ENCODE peak calls at places on chromosomes 4 and X, in four cellular contexts. U is IMR-90, Y is H9, F is mesenchymal stem cell. B is an unnamed sample. For H3K9me3, the result is how much of the 10 kb centered on the place peaks cover.

GRCh38 chrX:889966-890651 is 259.5 kb downstream of the SHOX start:
- DNase-seq in F (no peak), Y (no peak), U (no peak), B (no peak)

GRCh38 chr4:3745886-3746656 is 20.1 kb upstream of the ADRA2C start:
- DNase-seq in U (no peak), Y (no peak), F (no peak), B (no peak)

GRCh38 chr4:174794706-174795105 is 34.3 kb downstream of the GLRA3 start:
- DNase-seq in Y (no peak), F (no peak), U (no peak), B (no peak)

GRCh38 chr4:146916479-146917076 is 29.1 kb downstream of the TTC29 start:
- DNase-seq in U (peak), Y (no peak), F (peak), B (peak)

GRCh38 chr4:145066063-145066501 is 31.9 kb downstream of the ANAPC10 start:
- DNase-seq in F (peak), U (no peak), Y (no peak), B (peak)

GRCh38 chr4:167606551-167606950 is 372.3 kb upstream of the SPOCK3 start:
- DNase-seq in Y (no peak), F (no peak), U (no peak), B (no peak)

GRCh38 chr4:61543976-61544375 is 343.9 kb downstream of the ADGRL3 start:
- DNase-seq in Y (no peak), F (no peak), U (no peak), B (no peak)

GRCh38 chrX:10171291-10171690 is 14.5 kb downstream of the CLCN4 start:
- DNase-seq in F (no peak), U (no peak), Y (no peak), B (no peak)

GRCh38 chr4:144295286-144295995 is 154.9 kb upstream of the GYPA start:
- DNase-seq in U (peak), Y (no peak), F (no peak), B (no peak)

GRCh38 chr4:2742081-2742822 is 13.9 kb downstream of the TNIP2 start:
- DNase-seq in Y (no peak), F (no peak), U (no peak), B (no peak)

GRCh38 chr4:57726154-57726553 is 616.0 kb upstream of the IGFBP7 start:
- DNase-seq in F (no peak), Y (no peak), U (no peak), B (no peak)

GRCh38 chr4:184599492-184600135 is 49.6 kb downstream of the CASP3 start:
- DNase-seq in Y (no peak), F (peak), U (peak), B (no peak)

GRCh38 chr4:105369988-105370387 is 103.9 kb downstream of the PPA2 start:
- DNase-seq in F (no peak), U (peak), Y (no peak), B (no peak)

GRCh38 chr4:160373911-160374310 is 1271.0 kb downstream of the RAPGEF2 start:
- DNase-seq in U (no peak), Y (no peak), F (no peak), B (no peak)

GRCh38 chrX:9882669-9883446 is 84.3 kb upstream of the CLDN34 start:
- DNase-seq in F (peak), U (peak), Y (no peak), B (no peak)

GRCh38 chr4:86487738-86488137 is 106.4 kb upstream of the PTPN13 start:
- DNase-seq in Y (no peak), F (no peak), U (no peak), B (no peak)

GRCh38 chrX:129652565-129653169 is 2.1 kb downstream of the APLN start:
- DNase-seq in F (no peak), U (no peak), Y (peak), B (no peak)

GRCh38 chr4:138438608-138439007 is 196.5 kb upstream of the SLC7A11 start:
- DNase-seq in Y (no peak), U (peak), F (no peak), B (no peak)

GRCh38 chr4:123977623-123978022 is 581.0 kb downstream of the SPRY1 start:
- DNase-seq in U (peak), Y (no peak), F (peak), B (no peak)

GRCh38 chrX:23008431-23009099 is 8.8 kb downstream of the DDX53 start:
- DNase-seq in F (peak), U (peak), Y (no peak), B (no peak)

GRCh38 chrX:131747173-131747572 is 203.3 kb downstream of the OR13H1 start:
- DNase-seq in Y (no peak), U (peak), F (no peak), B (no peak)

GRCh38 chr4:168674869-168675268 is 178.0 kb downstream of the PALLD start:
- DNase-seq in U (peak), F (peak), Y (no peak), B (no peak)

GRCh38 chr4:40875507-40876150 is 125.9 kb downstream of the NSUN7 start:
- DNase-seq in U (no peak), Y (no peak), F (no peak), B (no peak)

GRCh38 chr4:159232465-159233106 is 129.7 kb downstream of the RAPGEF2 start:
- DNase-seq in Y (no peak), U (no peak), F (no peak), B (no peak)

GRCh38 chr4:3765271-3766206 is 646 bp upstream of the ADRA2C start:
- DNase-seq in Y (peak), U (peak), F (peak), B (peak)

GRCh38 chr4:122003335-122003734 is 51.5 kb upstream of the TRPC3 start:
- DNase-seq in F (no peak), U (no peak), Y (peak), B (peak)

GRCh38 chrX:103918584-103919335 is 43.7 kb upstream of the TMSB15B start:
- DNase-seq in U (peak), Y (peak), F (peak), B (peak)

GRCh38 chrX:10534611-10535010 is 85.8 kb downstream of the MID1 start:
- DNase-seq in Y (no peak), U (no peak), F (no peak), B (no peak)

DNA sequence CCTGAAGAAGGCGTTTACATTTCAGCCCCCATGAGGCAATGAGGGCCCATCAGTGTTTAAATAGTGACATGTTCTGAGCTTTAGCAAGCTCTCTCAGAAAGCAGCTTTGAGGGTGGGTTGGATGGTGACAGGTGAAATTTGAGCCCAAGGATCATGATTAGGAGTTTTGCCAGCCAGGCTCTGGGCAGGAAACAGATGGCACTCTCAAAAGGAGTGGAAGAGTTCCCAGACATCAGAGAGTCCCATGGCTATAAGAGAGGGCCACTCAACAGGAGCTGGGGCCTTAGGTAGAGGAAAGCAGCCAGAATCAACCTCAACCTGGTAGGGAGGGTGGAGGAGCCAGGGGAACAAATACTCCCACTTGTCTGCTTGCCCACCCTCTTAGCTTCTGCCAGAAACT is 499.8 kb downstream of the MID1IP1 start:
- DNase-seq in Y (no peak), F (no peak), U (no peak), B (no peak)
- H3K9me3 ChIP-seq in Y (under half), F (under half), U (under half), B (under half)

GRCh38 chr4:38319456-38320348 is 344.3 kb upstream of the KLF3 start:
- DNase-seq in F (peak), Y (peak), U (peak), B (peak)
- H3K9ac ChIP-seq in F (peak), Y (no peak), U (peak), B (no peak)

GRCh38 chrX:40100141-40100536 is 2.4 kb upstream of the BCOR start:
- DNase-seq in Y (no peak), U (no peak), F (peak), B (no peak)

GRCh38 chrX:40102393-40103381 is 4.9 kb upstream of the BCOR start:
- DNase-seq in U (no peak), Y (peak), F (peak), B (no peak)

GRCh38 chrX:40099046-40099968 is 1.5 kb upstream of the BCOR start:
- DNase-seq in Y (peak), F (peak), U (no peak), B (no peak)

GRCh38 chrX:40100537-40101429 is 3.0 kb upstream of the BCOR start:
- DNase-seq in F (peak), U (no peak), Y (peak), B (no peak)

GRCh38 chrX:40101430-40101802 is 3.7 kb upstream of the BCOR start:
- DNase-seq in U (no peak), Y (peak), F (no peak), B (no peak)
- H4K91ac ChIP-seq in U (no peak), Y (no peak), F (no peak), B (no peak)

DNA sequence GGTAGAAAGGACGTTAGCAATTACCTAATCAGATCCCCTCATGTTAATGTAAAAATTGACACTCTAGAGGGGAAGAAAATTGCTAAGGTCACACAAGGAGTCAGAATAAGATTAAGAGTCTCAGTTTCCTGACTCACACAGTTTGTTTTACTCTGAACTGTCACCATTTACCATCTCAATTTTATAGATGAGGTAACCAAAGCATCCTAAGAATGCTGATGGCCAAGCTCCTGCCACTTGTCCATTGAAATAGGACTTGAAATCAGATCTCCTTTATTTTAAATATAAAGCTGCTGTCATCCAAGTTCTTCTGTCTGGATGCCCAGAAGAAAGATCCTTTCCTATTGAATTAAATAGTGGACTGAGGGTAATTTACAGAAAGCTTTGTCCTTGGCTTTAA is 114.8 kb upstream of the VAMP7 start:
- DNase-seq in Y (no peak), F (peak), U (no peak), B (no peak)
- H3K9me3 ChIP-seq in Y (under half), F (under half), U (under half), B (under half)